ENCODE peak calls at places on chromosomes 2 and 18, in nine cellular contexts. D is CD8-positive, alpha-beta T cell; Z is right atrium auricular region; Q is heart left ventricle; T is tibial artery; K is astrocyte of the spinal cord; B is RWPE1; G is HFFc6; Y is progenitor cell of endocrine pancreas. P is an unnamed sample.

GRCh38 chr2:216674376-216674775 is 21.0 kb downstream of the IGFBP5 start:
- DNase-seq in Q (no peak), Z (no peak), K (no peak), D (no peak), B (no peak), G (no peak), Y (no peak), T (no peak), P (no peak)

GRCh38 chr2:134336352-134336751 is 82.5 kb downstream of the MGAT5 start:
- DNase-seq in D (no peak), G (no peak), B (no peak), Y (no peak), T (no peak), K (no peak), Q (no peak), Z (no peak), P (no peak)

GRCh38 chr18:8106603-8107002 is 502.6 kb upstream of the RAB12 start:
- DNase-seq in K (no peak), D (no peak), T (no peak), G (no peak), B (peak; percentile 65), Q (no peak), Z (no peak), Y (no peak), P (no peak)

GRCh38 chr2:145460151-145460550 is 940.2 kb upstream of the ZEB2 start:
- DNase-seq in D (no peak), B (no peak), G (peak; percentile 2), T (no peak), K (peak; percentile 3), Y (no peak), Z (no peak), Q (no peak), P (no peak)

GRCh38 chr2:181300600-181301291 is 156.4 kb upstream of the ITGA4 start:
- DNase-seq in Q (no peak), D (peak; percentile 28), B (no peak), T (no peak), K (no peak), G (no peak), Y (no peak), Z (no peak), P (no peak)

GRCh38 chr18:10732990-10733389 is 207.2 kb downstream of the NAPG start:
- DNase-seq in Q (no peak), Z (no peak), K (no peak), D (no peak), G (no peak), T (no peak), Y (no peak), B (no peak), P (no peak)

GRCh38 chr2:170176212-170176611 is 1.7 kb upstream of the MYO3B start:
- DNase-seq in D (no peak), Y (no peak), Q (no peak), B (no peak), T (no peak), G (no peak), K (no peak), Z (no peak), P (no peak)

GRCh38 chr2:95017308-95017630 is 8.2 kb upstream of the MAL start:
- DNase-seq in B (no peak), G (no peak), K (no peak), Z (no peak), D (no peak), Q (no peak), Y (no peak), T (no peak), P (no peak)

GRCh38 chr2:7671312-7671711 is 754.1 kb downstream of the RNF144A start:
- DNase-seq in T (peak; percentile 73), Y (no peak), D (no peak), Q (peak; percentile 37), G (no peak), B (no peak), Z (peak; percentile 78), K (no peak), P (no peak)

GRCh38 chr2:47485751-47486300 is 82.9 kb downstream of the MSH2 start:
- DNase-seq in K (no peak), T (no peak), D (no peak), G (no peak), Q (no peak), Y (no peak), B (no peak), Z (no peak), P (no peak)

GRCh38 chr2:104846955-104847820 is 6.7 kb upstream of the POU3F3 start:
- DNase-seq in K (peak; percentile 25), T (no peak), Z (no peak), Y (no peak), B (no peak), D (no peak), Q (no peak), G (no peak), P (no peak)

GRCh38 chr2:219197388-219197787 is 9.2 kb upstream of the ZFAND2B start:
- DNase-seq in Q (no peak), Z (no peak), D (no peak), G (no peak), T (no peak), B (no peak), Y (no peak), K (no peak), P (no peak)

GRCh38 chr2:201797175-201797840 is 9.0 kb upstream of the CDK15 start:
- DNase-seq in K (peak; percentile 89), D (no peak), Y (no peak), G (peak; percentile 78), Q (no peak), T (no peak), Z (no peak), B (no peak), P (no peak)

GRCh38 chr2:204180671-204181070 is 244.1 kb downstream of the ICOS start:
- DNase-seq in K (no peak), T (no peak), D (no peak), Z (no peak), B (no peak), Y (no peak), G (no peak), Q (no peak), P (no peak)

GRCh38 chr2:239117831-239118230 is 269.9 kb downstream of the TWIST2 start:
- DNase-seq in Y (no peak), K (no peak), D (no peak), Q (no peak), T (no peak), G (no peak), B (no peak), Z (no peak), P (no peak)
- TF ChIP-seq CTCF in Y (no peak), K (no peak), D (no peak), Q (no peak), T (no peak), G (no peak), B (no peak), Z (no peak), P (no peak)

GRCh38 chr2:112085916-112086669 is 31.0 kb downstream of the TMEM87B start:
- DNase-seq in K (no peak), Y (no peak), D (no peak), G (no peak), Z (peak; percentile 70), B (no peak), T (peak; percentile 69), Q (peak; percentile 10), P (no peak)
- TF ChIP-seq CTCF in K (no peak), Y (no peak), D (no peak), G (no peak), Z (no peak), B (no peak), T (no peak), Q (no peak), P (no peak)

GRCh38 chr2:114231921-114232320 is 210.5 kb upstream of the DPP10 start:
- DNase-seq in T (no peak), Q (no peak), G (no peak), B (no peak), K (no peak), Z (no peak), Y (no peak), D (no peak), P (no peak)
- TF ChIP-seq CTCF in T (no peak), Q (no peak), G (no peak), B (no peak), K (no peak), Z (no peak), Y (no peak), D (no peak), P (no peak)

GRCh38 chr18:55323051-55323994 is 264.7 kb downstream of the TCF4 start:
- DNase-seq in T (no peak), B (no peak), Q (no peak), Z (no peak), D (no peak), Y (no peak), K (peak; percentile 47), G (no peak), P (no peak)

GRCh38 chr18:55321268-55322175 is 266.5 kb downstream of the TCF4 start:
- DNase-seq in Q (peak; percentile 94), B (peak; percentile 19), D (peak; percentile 20), Y (peak; percentile 64), T (peak; percentile 92), G (peak; percentile 91), Z (peak; percentile 91), K (peak; percentile 95), P (peak; percentile 94)

GRCh38 chr18:55324166-55324565 is 263.8 kb downstream of the TCF4 start:
- DNase-seq in K (no peak), T (no peak), D (no peak), G (no peak), Y (no peak), Z (no peak), Q (no peak), B (no peak), P (no peak)

GRCh38 chr18:55320399-55321255 is 267.4 kb downstream of the TCF4 start:
- DNase-seq in T (no peak), Y (no peak), D (no peak), K (peak; percentile 53), Q (no peak), G (no peak), B (no peak), Z (no peak), P (no peak)

GRCh38 chr18:55322176-55322735 is 265.7 kb downstream of the TCF4 start:
- DNase-seq in B (peak; percentile 14), T (peak; percentile 90), Q (peak; percentile 87), K (peak; percentile 96), D (no peak), Z (peak; percentile 86), G (peak; percentile 94), Y (peak; percentile 27), P (peak; percentile 87)
- TF ChIP-seq CTCF in B (peak; percentile 9), T (no peak), Q (peak; percentile 48), K (no peak), D (no peak), Z (no peak), G (peak; percentile 43), Y (no peak), P (peak; percentile 24)